ENCODE peak calls at places on chromosomes 2 and 18, in four cellular contexts. X is IMR-90, W is HCT116, D is GM23248. B is an unnamed sample. For H3K4me1, the result is how much of the 10 kb centered on the place peaks cover.

GRCh38 chr2:43611987-43612894 is 16.4 kb upstream of the THADA start:
- DNase-seq in X (peak), W (peak), D (peak), B (peak)

GRCh38 chr2:177147093-177147694 is 65.4 kb upstream of the HNRNPA3 start:
- DNase-seq in W (no peak), D (peak), X (peak), B (peak)

GRCh38 chr18:79903787-79904356 is 47.6 kb downstream of the SLC66A2 start:
- DNase-seq in D (no peak), X (no peak), W (no peak), B (no peak)

GRCh38 chr2:111252436-111252835 is 131.7 kb downstream of the BCL2L11 start:
- DNase-seq in D (no peak), X (peak), W (no peak), B (no peak)

GRCh38 chr18:75977069-75977468 is 518.0 kb downstream of the ZNF516 start:
- DNase-seq in W (no peak), D (peak), X (no peak), B (no peak)

GRCh38 chr2:180125245-180125962 is 118.3 kb upstream of the CWC22 start:
- DNase-seq in X (peak), W (peak), D (peak), B (peak)

GRCh38 chr2:199966405-199966804 is 11.0 kb downstream of the MAIP1 start:
- DNase-seq in X (no peak), D (no peak), W (no peak), B (no peak)

GRCh38 chr2:54513364-54513715 is 57.2 kb downstream of the SPTBN1 start:
- DNase-seq in X (no peak), D (no peak), W (no peak), B (no peak)

GRCh38 chr2:181371782-181372292 is 85.3 kb upstream of the ITGA4 start:
- DNase-seq in W (no peak), X (peak), D (peak), B (peak)

GRCh38 chr2:138090330-138090729 is 126.1 kb downstream of the HNMT start:
- DNase-seq in D (peak), W (peak), X (peak), B (peak)

GRCh38 chr2:149040451-149040850 is 2.0 kb downstream of the LYPD6B start:
- DNase-seq in X (no peak), D (peak), W (peak), B (peak)

GRCh38 chr18:610214-610928 is 13.6 kb downstream of the CLUL1 start:
- DNase-seq in W (no peak), D (no peak), X (no peak), B (no peak)

GRCh38 chr18:7234061-7234460 is 3.2 kb downstream of the LRRC30 start:
- DNase-seq in W (no peak), D (no peak), X (no peak), B (no peak)
- H3K4me1 ChIP-seq in W (under half), D (under half), X (under half), B (under half)

GRCh38 chr2:157296958-157297357 is 28.7 kb downstream of the ERMN start:
- DNase-seq in W (no peak), X (no peak), D (no peak), B (no peak)

GRCh38 chr2:157292853-157293252 is 32.8 kb downstream of the ERMN start:
- DNase-seq in W (no peak), X (no peak), D (no peak), B (no peak)

GRCh38 chr2:157287160-157287559 is 29.7 kb downstream of the GALNT5 start:
- DNase-seq in D (no peak), W (no peak), X (no peak), B (no peak)

DNA sequence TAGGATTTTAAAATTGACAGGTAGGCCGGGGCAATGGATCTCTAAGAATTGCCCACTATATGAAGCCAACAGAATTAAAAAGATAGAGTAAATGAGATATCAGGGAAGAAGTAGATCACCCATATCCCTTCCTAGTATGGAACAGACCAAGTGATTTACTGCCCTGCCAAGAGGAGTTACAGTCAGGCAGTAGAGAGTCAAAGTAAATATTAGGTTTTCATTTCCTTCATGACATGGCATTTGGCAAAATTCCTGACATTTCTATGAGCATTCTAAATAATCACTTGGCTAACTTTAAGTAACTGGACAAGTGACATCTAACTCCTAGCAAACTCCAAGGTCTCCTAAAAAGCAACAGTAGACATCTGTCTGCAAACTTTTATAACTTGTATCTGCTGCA is 33.5 kb downstream of the GALNT5 start:
- DNase-seq in X (peak), W (no peak), D (no peak), B (no peak)
- H3K4me1 ChIP-seq in X (under half), W (under half), D (under half), B (under half)

GRCh38 chr2:173955867-173956266 is 9.3 kb downstream of the SP3 start:
- DNase-seq in W (no peak), X (no peak), D (no peak), B (no peak)
- H3K4me1 ChIP-seq in W (under half), X (under half), D (under half), B (under half)

GRCh38 chr2:216074380-216074779 is 7.2 kb downstream of the PECR start:
- DNase-seq in W (no peak), D (no peak), X (no peak), B (no peak)
- H3K4me1 ChIP-seq in W (under half), D (under half), X (under half), B (under half)

DNA sequence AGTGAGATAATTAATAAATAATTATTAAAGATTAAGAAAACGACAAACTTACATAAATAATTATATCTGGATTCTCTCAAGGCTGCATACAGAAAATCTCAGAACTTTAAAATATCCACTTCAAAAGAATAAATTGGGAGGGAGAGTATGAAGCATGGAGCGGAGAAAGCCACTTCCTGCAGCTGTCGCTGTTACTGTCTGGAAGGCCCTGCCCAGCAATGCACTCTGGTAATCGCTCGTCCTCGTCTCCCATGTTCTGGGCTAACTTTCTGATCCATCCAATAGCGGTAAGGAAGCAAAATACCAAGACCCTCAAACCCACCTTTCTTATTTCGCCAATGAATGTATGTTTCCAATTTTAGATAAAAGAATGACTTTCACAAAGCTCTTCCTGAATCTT is 26.7 kb downstream of the CYRIA start:
- DNase-seq in D (no peak), W (no peak), X (no peak), B (no peak)
- H3K4me1 ChIP-seq in D (under half), W (under half), X (under half), B (under half)

GRCh38 chr2:6578417-6578816 is 287.3 kb downstream of the CMPK2 start:
- DNase-seq in D (no peak), X (no peak), W (no peak), B (no peak)
- H3K4me1 ChIP-seq in D (under half), X (under half), W (under half), B (under half)

B was measured in endothelial cell of umbilical vein.